ENCODE peak calls at places on chromosomes 2 and 18, in ten cellular contexts. M is T-helper 9 cell, D is Daoy, P is RWPE1, H is psoas muscle, Z is lower lobe of right lung, S is EL, R is NCI-H748 treated with DMSO at 0.1 percent for 48 hours, G is NCI-H226, B is BJ. Q is an unnamed sample.
A peak's percentile ranks its signal among the peaks of the same experiment; 100 is the strongest.

GRCh38 chr2:84458436-84459027 is 548 bp downstream of the SUCLG1 start:
- DNase-seq in M (no peak), D (peak; percentile 11), P (peak; percentile 7), H (no peak), Z (no peak), S (peak; percentile 29), R (no peak), G (no peak), B (no peak), Q (no peak)

GRCh38 chr2:216571178-216571908 is 61.9 kb upstream of the IGFBP2 start:
- DNase-seq in M (no peak), D (no peak), P (no peak), H (no peak), Z (no peak), S (no peak), R (no peak), G (no peak), B (no peak), Q (no peak)

GRCh38 chr18:63832470-63832869 is 55.0 kb upstream of the SERPINB2 start:
- DNase-seq in M (no peak), D (peak; percentile 12), P (peak; percentile 27), H (no peak), Z (no peak), S (peak; percentile 91), R (no peak), G (peak; percentile 9), B (peak; percentile 88), Q (no peak)

GRCh38 chr2:68255736-68256450 is 3.6 kb upstream of the PPP3R1 start:
- DNase-seq in M (no peak), D (peak; percentile 26), P (no peak), H (no peak), Z (no peak), S (peak; percentile 52), R (no peak), G (peak; percentile 80), B (no peak), Q (no peak)

GRCh38 chr2:128552806-128553551 is 234.3 kb upstream of the HS6ST1 start:
- DNase-seq in M (no peak), D (no peak), P (no peak), H (no peak), Z (no peak), S (no peak), R (no peak), G (no peak), B (no peak), Q (no peak)

GRCh38 chr2:44869761-44870160 is 71.7 kb upstream of the SIX3 start:
- DNase-seq in M (no peak), D (peak; percentile 13), P (no peak), H (no peak), Z (no peak), S (no peak), R (no peak), G (no peak), B (no peak), Q (no peak)

GRCh38 chr18:9337875-9338274 is 3.3 kb downstream of the TWSG1 start:
- DNase-seq in M (no peak), D (peak; percentile 12), P (no peak), H (no peak), Z (no peak), S (peak; percentile 46), R (no peak), G (no peak), B (no peak), Q (no peak)

GRCh38 chr2:69253893-69254292 is 133.1 kb downstream of the GFPT1 start:
- DNase-seq in M (no peak), D (peak; percentile 60), P (peak; percentile 78), H (peak; percentile 36), Z (no peak), S (peak; percentile 99), R (no peak), G (peak; percentile 100), B (peak; percentile 84), Q (peak; percentile 67)

GRCh38 chr2:53422979-53423378 is 344.6 kb upstream of the CHAC2 start:
- DNase-seq in M (no peak), D (no peak), P (peak; percentile 14), H (no peak), Z (no peak), S (peak; percentile 57), R (peak; percentile 5), G (no peak), B (no peak), Q (no peak)

GRCh38 chr2:173903611-173904394 is 61.4 kb downstream of the SP3 start:
- DNase-seq in M (no peak), D (no peak), P (no peak), H (no peak), Z (no peak), S (no peak), R (no peak), G (no peak), B (no peak), Q (no peak)

GRCh38 chr2:98952971-98953370 is 16.9 kb upstream of the CRACDL start:
- DNase-seq in M (no peak), D (no peak), P (no peak), H (no peak), Z (no peak), S (no peak), R (no peak), G (peak; percentile 51), B (no peak), Q (no peak)

GRCh38 chr2:72150961-72151356 is 3.3 kb upstream of the CYP26B1 start:
- DNase-seq in M (no peak), D (no peak), P (no peak), H (no peak), Z (no peak), S (no peak), R (peak; percentile 1), G (no peak), B (no peak), Q (no peak)

GRCh38 chr2:9178905-9179571 is 27.6 kb upstream of the ASAP2 start:
- DNase-seq in M (no peak), D (peak; percentile 82), P (peak; percentile 79), H (peak; percentile 55), Z (no peak), S (peak; percentile 69), R (peak; percentile 85), G (peak; percentile 71), B (peak; percentile 52), Q (peak; percentile 43)

GRCh38 chr2:23836505-23836904 is 90.4 kb downstream of the ATAD2B start:
- DNase-seq in M (no peak), D (no peak), P (no peak), H (no peak), Z (no peak), S (no peak), R (no peak), G (no peak), B (no peak), Q (no peak)

GRCh38 chr2:152134488-152135280 is 35.8 kb upstream of the CACNB4 start:
- DNase-seq in M (no peak), D (no peak), P (no peak), H (no peak), Z (no peak), S (peak; percentile 18), R (no peak), G (peak; percentile 33), B (no peak), Q (no peak)

GRCh38 chr2:226151157-226151556 is 648.5 kb downstream of the IRS1 start:
- DNase-seq in M (no peak), D (no peak), P (no peak), H (no peak), Z (no peak), S (no peak), R (no peak), G (no peak), B (no peak), Q (no peak)

GRCh38 chr2:110829413-110830146 is 97.2 kb downstream of the ACOXL start:
- DNase-seq in M (no peak), D (no peak), P (no peak), H (no peak), Z (no peak), S (no peak), R (no peak), G (no peak), B (no peak), Q (no peak)

GRCh38 chr2:192254444-192254843 is 59.7 kb upstream of the TMEFF2 start:
- DNase-seq in M (no peak), D (no peak), P (no peak), H (no peak), Z (no peak), S (no peak), R (no peak), G (no peak), B (no peak), Q (no peak)

GRCh38 chr2:210686401-210686800 is 130.0 kb downstream of the CPS1 start:
- DNase-seq in M (no peak), D (no peak), P (no peak), H (no peak), Z (no peak), S (no peak), R (no peak), G (no peak), B (no peak), Q (no peak)

GRCh38 chr2:28325567-28326468 is 66.8 kb upstream of the FOSL2 start:
- DNase-seq in M (no peak), D (peak; percentile 92), P (no peak), H (no peak), Z (no peak), S (no peak), R (no peak), G (no peak), B (no peak), Q (no peak)

GRCh38 chr18:79530821-79531220 is 135.1 kb downstream of the NFATC1 start:
- DNase-seq in M (no peak), D (no peak), P (no peak), H (no peak), Z (peak; percentile 23), S (no peak), R (no peak), G (no peak), B (no peak), Q (no peak)

GRCh38 chr2:1654696-1655374 is 89.5 kb downstream of the PXDN start:
- DNase-seq in M (no peak), D (peak; percentile 64), P (no peak), H (no peak), Z (no peak), S (no peak), R (no peak), G (no peak), B (no peak), Q (no peak)

GRCh38 chr2:172409042-172409441 is 18.3 kb upstream of the ITGA6 start:
- DNase-seq in M (no peak), D (no peak), P (peak; percentile 16), H (no peak), Z (no peak), S (no peak), R (no peak), G (no peak), B (no peak), Q (no peak)

GRCh38 chr2:212147921-212148513 is 390.6 kb downstream of the ERBB4 start:
- DNase-seq in M (no peak), D (peak; percentile 3), P (no peak), H (no peak), Z (no peak), S (peak; percentile 17), R (peak; percentile 20), G (no peak), B (no peak), Q (no peak)

GRCh38 chr2:221850076-221850475 is 278.0 kb upstream of the EPHA4 start:
- DNase-seq in M (no peak), D (peak; percentile 52), P (no peak), H (no peak), Z (no peak), S (peak; percentile 31), R (no peak), G (peak; percentile 9), B (no peak), Q (no peak)

GRCh38 chr18:46591821-46592391 is 65.1 kb downstream of the LOXHD1 start:
- DNase-seq in M (no peak), D (no peak), P (no peak), H (no peak), Z (no peak), S (no peak), R (no peak), G (no peak), B (no peak), Q (no peak)

GRCh38 chr2:224221455-224221913 is 180.4 kb downstream of the FAM124B start:
- DNase-seq in M (no peak), D (peak; percentile 84), P (peak; percentile 91), H (no peak), Z (no peak), S (peak; percentile 98), R (no peak), G (peak; percentile 98), B (peak; percentile 93), Q (peak; percentile 60)

GRCh38 chr2:120251863-120252206 is 817 bp upstream of the RALB start:
- DNase-seq in M (no peak), D (no peak), P (no peak), H (no peak), Z (no peak), S (no peak), R (no peak), G (no peak), B (no peak), Q (no peak)